ENCODE peak calls at places on chromosome 14, in six cellular contexts. One of them, this sample, is unnamed. For H3K4me1, the result is how much of the 10 kb centered on the place peaks cover.

GRCh38 chr14:70698288-70698687 is 56.6 kb downstream of the TTC9 start:
- DNase-seq in CD8-positive, alpha-beta T cell: no peak
- DNase-seq in H1: no peak
- DNase-seq in effector memory CD4-positive, alpha-beta T cell: no peak
- DNase-seq in heart left ventricle: no peak
- DNase-seq in A549: peak
- DNase-seq in this sample: no peak

GRCh38 chr14:63650336-63650952 is 8.8 kb upstream of the WDR89 start:
- DNase-seq in CD8-positive, alpha-beta T cell: peak
- DNase-seq in H1: no peak
- DNase-seq in heart left ventricle: no peak
- DNase-seq in effector memory CD4-positive, alpha-beta T cell: peak
- DNase-seq in A549: no peak
- DNase-seq in this sample: no peak

GRCh38 chr14:86646688-86647687 is 1117.0 kb downstream of the FLRT2 start:
- DNase-seq in A549: peak
- DNase-seq in H1: no peak
- DNase-seq in heart left ventricle: no peak
- DNase-seq in effector memory CD4-positive, alpha-beta T cell: no peak
- DNase-seq in CD8-positive, alpha-beta T cell: no peak
- DNase-seq in this sample: no peak

GRCh38 chr14:64643709-64644108 is 60.5 kb upstream of the PLEKHG3 start:
- DNase-seq in CD8-positive, alpha-beta T cell: no peak
- DNase-seq in effector memory CD4-positive, alpha-beta T cell: no peak
- DNase-seq in A549: no peak
- DNase-seq in H1: no peak
- DNase-seq in heart left ventricle: no peak
- DNase-seq in this sample: no peak

GRCh38 chr14:89178802-89179201 is 238.2 kb downstream of the FOXN3 start:
- DNase-seq in H1: no peak
- DNase-seq in CD8-positive, alpha-beta T cell: no peak
- DNase-seq in effector memory CD4-positive, alpha-beta T cell: no peak
- DNase-seq in heart left ventricle: no peak
- DNase-seq in A549: no peak
- DNase-seq in this sample: no peak

GRCh38 chr14:34650786-34651584 is 21.0 kb upstream of the SNX6 start:
- DNase-seq in A549: peak
- DNase-seq in heart left ventricle: no peak
- DNase-seq in effector memory CD4-positive, alpha-beta T cell: no peak
- DNase-seq in H1: no peak
- DNase-seq in CD8-positive, alpha-beta T cell: no peak
- DNase-seq in this sample: no peak

GRCh38 chr14:97408937-97409860 is 612.0 kb downstream of the VRK1 start:
- DNase-seq in effector memory CD4-positive, alpha-beta T cell: no peak
- DNase-seq in A549: no peak
- DNase-seq in H1: no peak
- DNase-seq in heart left ventricle: no peak
- DNase-seq in CD8-positive, alpha-beta T cell: no peak
- DNase-seq in this sample: no peak

GRCh38 chr14:23041729-23042128 is 283 bp upstream of the PSMB11 start:
- DNase-seq in A549: no peak
- DNase-seq in H1: no peak
- DNase-seq in heart left ventricle: no peak
- DNase-seq in effector memory CD4-positive, alpha-beta T cell: no peak
- DNase-seq in CD8-positive, alpha-beta T cell: no peak
- DNase-seq in this sample: no peak

GRCh38 chr14:75222208-75222701 is 45.8 kb upstream of the TMED10 start:
- DNase-seq in effector memory CD4-positive, alpha-beta T cell: no peak
- DNase-seq in H1: peak
- DNase-seq in CD8-positive, alpha-beta T cell: no peak
- DNase-seq in A549: no peak
- DNase-seq in heart left ventricle: peak
- DNase-seq in this sample: no peak

GRCh38 chr14:30928462-30928861 is 54.1 kb downstream of the COCH start:
- DNase-seq in A549: no peak
- DNase-seq in CD8-positive, alpha-beta T cell: no peak
- DNase-seq in effector memory CD4-positive, alpha-beta T cell: no peak
- DNase-seq in H1: no peak
- DNase-seq in heart left ventricle: no peak
- DNase-seq in this sample: no peak

GRCh38 chr14:72559227-72559626 is 334.7 kb downstream of the DPF3 start:
- DNase-seq in H1: no peak
- DNase-seq in A549: no peak
- DNase-seq in heart left ventricle: no peak
- DNase-seq in effector memory CD4-positive, alpha-beta T cell: no peak
- DNase-seq in CD8-positive, alpha-beta T cell: no peak
- DNase-seq in this sample: no peak

GRCh38 chr14:70086685-70087379 is 101.9 kb downstream of the SLC8A3 start:
- DNase-seq in A549: peak
- DNase-seq in H1: no peak
- DNase-seq in effector memory CD4-positive, alpha-beta T cell: no peak
- DNase-seq in CD8-positive, alpha-beta T cell: no peak
- DNase-seq in heart left ventricle: no peak
- DNase-seq in this sample: no peak

GRCh38 chr14:76581592-76581991 is 179.7 kb upstream of the VASH1 start:
- DNase-seq in CD8-positive, alpha-beta T cell: no peak
- DNase-seq in A549: no peak
- DNase-seq in heart left ventricle: no peak
- DNase-seq in effector memory CD4-positive, alpha-beta T cell: no peak
- DNase-seq in H1: no peak
- DNase-seq in this sample: no peak

GRCh38 chr14:74223016-74223415 is 16.2 kb upstream of the VSX2 start:
- DNase-seq in A549: no peak
- DNase-seq in H1: no peak
- DNase-seq in CD8-positive, alpha-beta T cell: no peak
- DNase-seq in effector memory CD4-positive, alpha-beta T cell: no peak
- DNase-seq in heart left ventricle: no peak
- DNase-seq in this sample: no peak

GRCh38 chr14:84237881-84238280 is 1292.1 kb upstream of the FLRT2 start:
- DNase-seq in heart left ventricle: no peak
- DNase-seq in A549: no peak
- DNase-seq in H1: no peak
- DNase-seq in effector memory CD4-positive, alpha-beta T cell: no peak
- DNase-seq in CD8-positive, alpha-beta T cell: no peak
- DNase-seq in this sample: no peak

GRCh38 chr14:41490323-41490722 is 116.4 kb upstream of the LRFN5 start:
- DNase-seq in A549: no peak
- DNase-seq in CD8-positive, alpha-beta T cell: no peak
- DNase-seq in heart left ventricle: no peak
- DNase-seq in effector memory CD4-positive, alpha-beta T cell: no peak
- DNase-seq in H1: no peak
- DNase-seq in this sample: no peak

GRCh38 chr14:58637391-58638230 is at the start of gene DACT1:
- DNase-seq in CD8-positive, alpha-beta T cell: no peak
- DNase-seq in H1: no peak
- DNase-seq in heart left ventricle: peak
- DNase-seq in A549: peak
- DNase-seq in effector memory CD4-positive, alpha-beta T cell: no peak
- DNase-seq in this sample: no peak

GRCh38 chr14:105774001-105774400 is 247.6 kb downstream of the TMEM121 start:
- DNase-seq in H1: no peak
- DNase-seq in A549: no peak
- DNase-seq in heart left ventricle: no peak
- DNase-seq in CD8-positive, alpha-beta T cell: no peak
- DNase-seq in effector memory CD4-positive, alpha-beta T cell: no peak
- DNase-seq in this sample: no peak

GRCh38 chr14:92199763-92200162 is 78.0 kb downstream of the CPSF2 start:
- DNase-seq in A549: no peak
- DNase-seq in CD8-positive, alpha-beta T cell: no peak
- DNase-seq in heart left ventricle: no peak
- DNase-seq in effector memory CD4-positive, alpha-beta T cell: no peak
- DNase-seq in H1: no peak
- DNase-seq in this sample: no peak

GRCh38 chr14:25381498-25381897 is 331.6 kb upstream of the STXBP6 start:
- DNase-seq in H1: no peak
- DNase-seq in effector memory CD4-positive, alpha-beta T cell: no peak
- DNase-seq in heart left ventricle: no peak
- DNase-seq in A549: peak
- DNase-seq in CD8-positive, alpha-beta T cell: no peak
- DNase-seq in this sample: no peak

GRCh38 chr14:55585854-55586253 is 5.8 kb downstream of the KTN1 start:
- DNase-seq in H1: no peak
- DNase-seq in A549: no peak
- DNase-seq in CD8-positive, alpha-beta T cell: no peak
- DNase-seq in heart left ventricle: no peak
- DNase-seq in effector memory CD4-positive, alpha-beta T cell: no peak
- DNase-seq in this sample: no peak

GRCh38 chr14:55588259-55588699 is 8.3 kb downstream of the KTN1 start:
- DNase-seq in A549: no peak
- DNase-seq in heart left ventricle: no peak
- DNase-seq in CD8-positive, alpha-beta T cell: no peak
- DNase-seq in effector memory CD4-positive, alpha-beta T cell: no peak
- DNase-seq in H1: no peak
- DNase-seq in this sample: no peak

GRCh38 chr14:55587847-55588246 is 7.8 kb downstream of the KTN1 start:
- DNase-seq in CD8-positive, alpha-beta T cell: no peak
- DNase-seq in H1: no peak
- DNase-seq in heart left ventricle: no peak
- DNase-seq in A549: no peak
- DNase-seq in effector memory CD4-positive, alpha-beta T cell: no peak
- DNase-seq in this sample: no peak

GRCh38 chr14:55583942-55584468 is 4.0 kb downstream of the KTN1 start:
- DNase-seq in H1: no peak
- DNase-seq in CD8-positive, alpha-beta T cell: no peak
- DNase-seq in A549: no peak
- DNase-seq in effector memory CD4-positive, alpha-beta T cell: no peak
- DNase-seq in heart left ventricle: no peak
- DNase-seq in this sample: no peak

GRCh38 chr14:55586411-55586810 is 6.4 kb downstream of the KTN1 start:
- DNase-seq in CD8-positive, alpha-beta T cell: no peak
- DNase-seq in effector memory CD4-positive, alpha-beta T cell: no peak
- DNase-seq in A549: no peak
- DNase-seq in heart left ventricle: no peak
- DNase-seq in H1: no peak
- DNase-seq in this sample: no peak
- H3K4me1 ChIP-seq in CD8-positive, alpha-beta T cell: half or more
- H3K4me1 ChIP-seq in effector memory CD4-positive, alpha-beta T cell: under half
- H3K4me1 ChIP-seq in A549: half or more
- H3K4me1 ChIP-seq in heart left ventricle: half or more
- H3K4me1 ChIP-seq in H1: under half
- H3K4me1 ChIP-seq in this sample: under half

GRCh38 chr14:100840751-100841444 is 15.0 kb downstream of the MEG3 start:
- DNase-seq in heart left ventricle: no peak
- DNase-seq in A549: no peak
- DNase-seq in effector memory CD4-positive, alpha-beta T cell: no peak
- DNase-seq in CD8-positive, alpha-beta T cell: no peak
- DNase-seq in H1: no peak
- DNase-seq in this sample: no peak

GRCh38 chr14:100842799-100843198 is 16.9 kb downstream of the MEG3 start:
- DNase-seq in A549: no peak
- DNase-seq in effector memory CD4-positive, alpha-beta T cell: no peak
- DNase-seq in CD8-positive, alpha-beta T cell: no peak
- DNase-seq in H1: no peak
- DNase-seq in heart left ventricle: no peak
- DNase-seq in this sample: no peak

GRCh38 chr14:100840286-100840685 is 14.4 kb downstream of the MEG3 start:
- DNase-seq in heart left ventricle: no peak
- DNase-seq in A549: no peak
- DNase-seq in CD8-positive, alpha-beta T cell: no peak
- DNase-seq in effector memory CD4-positive, alpha-beta T cell: no peak
- DNase-seq in H1: no peak
- DNase-seq in this sample: no peak

GRCh38 chr14:100839573-100840175 is 13.8 kb downstream of the MEG3 start:
- DNase-seq in effector memory CD4-positive, alpha-beta T cell: no peak
- DNase-seq in heart left ventricle: peak
- DNase-seq in A549: no peak
- DNase-seq in H1: no peak
- DNase-seq in CD8-positive, alpha-beta T cell: no peak
- DNase-seq in this sample: no peak

DNA sequence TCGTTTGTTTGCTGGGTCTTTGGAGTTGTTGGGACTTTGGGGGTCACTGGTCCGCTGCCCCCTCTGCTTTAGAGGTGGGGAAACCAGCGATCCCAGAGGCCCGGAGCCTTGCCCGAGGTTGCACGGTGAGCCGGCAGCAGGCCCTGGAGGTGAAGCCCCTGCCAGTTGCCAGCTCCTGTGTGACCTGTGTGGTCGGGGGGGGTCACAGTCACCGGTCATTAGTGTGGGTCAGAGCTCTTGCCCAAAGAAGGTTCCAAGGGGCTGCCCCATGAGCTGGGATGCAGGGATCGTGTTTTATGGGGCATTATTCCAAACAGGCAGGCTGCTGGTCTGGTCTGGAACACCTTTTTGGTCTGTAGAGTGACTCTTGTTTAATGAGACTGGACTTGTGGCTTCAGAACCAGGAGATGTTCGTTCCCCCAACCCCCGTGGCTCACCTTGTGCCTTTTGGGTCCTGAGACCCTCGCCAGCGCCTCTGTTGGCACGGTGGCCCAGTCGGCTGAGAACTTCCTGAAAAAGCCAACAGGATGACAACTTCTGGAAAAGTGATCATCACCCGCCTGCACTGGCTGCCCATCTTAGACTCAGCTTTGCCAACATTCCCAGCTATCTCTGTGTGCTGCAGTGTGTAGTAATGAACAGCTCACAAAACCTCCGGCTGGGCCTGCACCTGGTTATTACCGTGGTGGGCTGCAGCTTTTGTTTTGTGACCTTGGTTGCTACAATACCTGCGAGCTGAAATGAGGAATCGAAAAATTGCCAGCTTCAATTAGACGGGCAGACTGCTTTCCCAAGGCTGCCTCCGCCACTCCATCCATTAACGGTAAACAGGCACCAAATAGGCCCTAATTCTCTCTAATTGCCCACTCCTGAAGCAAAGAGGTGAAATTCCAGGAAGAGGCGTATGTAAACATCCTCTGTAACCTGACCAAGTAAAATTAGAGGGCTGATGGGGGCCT is 15.8 kb downstream of the MEG3 start:
- DNase-seq in heart left ventricle: no peak
- DNase-seq in H1: no peak
- DNase-seq in A549: no peak
- DNase-seq in effector memory CD4-positive, alpha-beta T cell: no peak
- DNase-seq in CD8-positive, alpha-beta T cell: no peak
- DNase-seq in this sample: no peak
- H3K4me1 ChIP-seq in heart left ventricle: under half
- H3K4me1 ChIP-seq in H1: under half
- H3K4me1 ChIP-seq in A549: under half
- H3K4me1 ChIP-seq in effector memory CD4-positive, alpha-beta T cell: under half
- H3K4me1 ChIP-seq in CD8-positive, alpha-beta T cell: under half
- H3K4me1 ChIP-seq in this sample: under half

GRCh38 chr14:103015426-103015825 is 41.9 kb downstream of the CDC42BPB start:
- DNase-seq in A549: no peak
- DNase-seq in heart left ventricle: no peak
- DNase-seq in effector memory CD4-positive, alpha-beta T cell: no peak
- DNase-seq in CD8-positive, alpha-beta T cell: no peak
- DNase-seq in H1: no peak
- DNase-seq in this sample: no peak
- H3K4me1 ChIP-seq in A549: under half
- H3K4me1 ChIP-seq in heart left ventricle: under half
- H3K4me1 ChIP-seq in effector memory CD4-positive, alpha-beta T cell: under half
- H3K4me1 ChIP-seq in CD8-positive, alpha-beta T cell: under half
- H3K4me1 ChIP-seq in H1: under half
- H3K4me1 ChIP-seq in this sample: half or more

DNA sequence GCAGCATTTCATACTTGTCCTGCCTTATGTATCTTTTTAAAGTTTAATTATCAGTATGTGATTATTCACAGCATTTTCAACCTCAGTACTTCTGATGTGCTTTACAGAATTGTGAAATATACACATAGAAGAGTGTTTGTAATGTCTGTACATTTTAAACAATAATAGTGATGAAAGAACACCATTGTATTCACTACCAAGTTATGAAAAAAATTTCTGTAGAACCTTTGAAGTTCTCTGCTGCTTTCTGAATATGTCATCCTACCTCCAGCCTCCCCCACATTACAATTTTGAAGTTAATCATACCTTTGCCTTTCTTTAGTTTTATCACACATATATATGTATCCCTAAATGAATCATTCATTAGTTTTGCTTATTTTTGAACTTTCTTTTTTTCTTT is 24.8 kb downstream of the FRMD6 start:
- DNase-seq in H1: no peak
- DNase-seq in CD8-positive, alpha-beta T cell: no peak
- DNase-seq in A549: no peak
- DNase-seq in effector memory CD4-positive, alpha-beta T cell: no peak
- DNase-seq in heart left ventricle: no peak
- DNase-seq in this sample: no peak
- H3K4me1 ChIP-seq in H1: under half
- H3K4me1 ChIP-seq in CD8-positive, alpha-beta T cell: under half
- H3K4me1 ChIP-seq in A549: under half
- H3K4me1 ChIP-seq in effector memory CD4-positive, alpha-beta T cell: under half
- H3K4me1 ChIP-seq in heart left ventricle: under half
- H3K4me1 ChIP-seq in this sample: under half